ENCODE peak calls at places on chromosomes 13 and 19, in five cellular contexts. G is mucosa of descending colon, F is HL-60, B is IMR-90, K is cardiac fibroblast. H is an unnamed sample.

GRCh38 chr19:48724796-48725753 is 5.5 kb upstream of the MAMSTR start:
- DNase-seq in B (peak; percentile 93), F (peak; percentile 57), G (no peak), K (peak; percentile 99), H (no peak)

GRCh38 chr13:107295391-107296157 is 727.6 kb upstream of the ARGLU1 start:
- DNase-seq in K (no peak), G (no peak), F (no peak), B (no peak), H (no peak)

GRCh38 chr19:19098084-19098702 is 34.4 kb downstream of the SLC25A42 start:
- DNase-seq in G (no peak), B (no peak), K (no peak), F (no peak), H (no peak)

GRCh38 chr13:62356977-62357376 is 941.3 kb upstream of the PCDH20 start:
- DNase-seq in B (peak; percentile 34), F (no peak), G (no peak), K (no peak), H (no peak)

GRCh38 chr19:36605839-36606478 is 846 bp downstream of the ZNF382 start:
- DNase-seq in K (peak; percentile 41), G (no peak), B (no peak), F (peak; percentile 22), H (no peak)

GRCh38 chr13:71213252-71213821 is 653.7 kb downstream of the DACH1 start:
- DNase-seq in F (no peak), B (no peak), G (no peak), K (no peak), H (no peak)

GRCh38 chr13:52127783-52128702 is 830 bp downstream of the NEK5 start:
- DNase-seq in G (peak; percentile 55), F (peak; percentile 26), K (peak; percentile 75), B (peak; percentile 53), H (peak; percentile 62)

GRCh38 chr19:33412617-33413425 is 39.3 kb downstream of the CEBPG start:
- DNase-seq in B (no peak), F (no peak), K (no peak), G (peak; percentile 54), H (no peak)

GRCh38 chr13:26693749-26694463 is 66.7 kb downstream of the GPR12 start:
- DNase-seq in G (no peak), K (no peak), F (no peak), B (no peak), H (no peak)

GRCh38 chr19:5329141-5329540 is 11.5 kb downstream of the PTPRS start:
- DNase-seq in F (no peak), B (no peak), G (no peak), K (no peak), H (no peak)

GRCh38 chr19:44671400-44671799 is at the start of gene CEACAM19:
- DNase-seq in K (peak; percentile 44), B (no peak), G (no peak), F (no peak), H (no peak)

GRCh38 chr19:29576043-29576442 is 30.0 kb upstream of the POP4 start:
- DNase-seq in G (no peak), K (peak; percentile 22), F (no peak), B (peak; percentile 10), H (no peak)
- TF ChIP-seq CTCF in G (no peak), K (no peak), F (no peak), B (no peak), H (no peak)

GRCh38 chr13:59477011-59477410 is 686.7 kb downstream of the DIAPH3 start:
- DNase-seq in B (no peak), G (no peak), F (no peak), K (peak; percentile 28), H (no peak)
- TF ChIP-seq CTCF in B (peak; percentile 26), G (no peak), F (peak; percentile 19), K (peak; percentile 60), H (no peak)

GRCh38 chr13:74765955-74766354 is 631.8 kb upstream of the KLF12 start:
- DNase-seq in F (no peak), K (no peak), G (no peak), B (no peak), H (no peak)
- TF ChIP-seq CTCF in F (no peak), K (no peak), G (no peak), B (no peak), H (no peak)

DNA sequence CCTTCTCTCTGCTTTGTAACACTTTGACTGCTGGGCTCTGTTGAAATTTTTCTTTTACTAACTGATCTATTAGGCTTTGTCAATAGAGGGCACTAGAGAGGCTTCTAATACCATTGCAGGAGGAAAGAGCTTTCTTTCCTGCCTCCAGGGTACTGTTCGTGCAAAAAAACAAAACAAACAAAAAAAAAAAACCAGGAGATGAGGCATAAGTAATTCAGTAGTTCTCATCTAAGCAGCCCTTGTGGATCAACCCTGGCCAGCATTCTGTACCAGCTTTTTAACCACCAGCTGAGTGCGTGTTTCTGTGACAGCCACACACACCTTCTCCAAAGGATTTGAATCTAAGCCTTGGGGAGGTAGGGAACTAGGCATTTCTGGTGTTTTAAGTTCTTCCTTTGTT is 1707.6 kb upstream of the SLC10A2 start:
- DNase-seq in G (no peak), F (peak; percentile 12), K (peak; percentile 61), B (peak; percentile 54), H (no peak)
- TF ChIP-seq CTCF in G (no peak), F (peak; percentile 27), K (peak; percentile 62), B (peak; percentile 63), H (peak; percentile 64)

GRCh38 chr19:42360787-42361544 is 29.1 kb downstream of the CNFN start:
- DNase-seq in G (no peak), B (no peak), F (no peak), K (no peak), H (peak; percentile 29)
- TF ChIP-seq CTCF in G (no peak), B (no peak), F (no peak), K (no peak), H (no peak)

GRCh38 chr19:3210347-3211017 is 14.0 kb upstream of the CELF5 start:
- DNase-seq in B (no peak), K (peak; percentile 47), F (no peak), G (no peak), H (peak; percentile 73)
- TF ChIP-seq CTCF in B (peak; percentile 56), K (peak; percentile 82), F (peak; percentile 73), G (peak; percentile 54), H (peak; percentile 59)

DNA sequence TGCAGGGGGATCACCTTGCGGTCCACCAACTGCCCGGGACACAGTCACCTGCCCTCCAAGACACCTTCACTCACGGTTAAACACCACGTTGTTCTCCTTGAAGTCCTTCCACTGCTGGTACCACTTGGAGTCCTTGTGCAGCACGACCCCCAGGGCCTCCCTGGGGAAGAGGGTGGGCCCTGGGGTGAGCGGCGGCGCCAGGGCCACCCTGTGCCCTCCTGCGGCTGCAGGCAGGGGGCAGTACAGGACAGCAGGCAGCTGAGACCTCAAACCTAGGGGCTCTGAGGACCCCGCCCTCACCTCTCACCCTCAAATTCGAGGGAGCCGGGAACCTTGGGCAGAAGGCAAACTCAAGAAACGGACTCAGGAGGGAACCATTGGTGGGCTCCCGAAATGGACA is 7.5 kb upstream of the CTXN1 start:
- DNase-seq in F (no peak), G (no peak), K (no peak), B (no peak), H (no peak)
- TF ChIP-seq CTCF in F (no peak), G (no peak), K (peak; percentile 36), B (peak; percentile 14), H (peak; percentile 34)

GRCh38 chr13:93227280-93227905 is 786 bp downstream of the GPC6 start:
- DNase-seq in G (no peak), F (no peak), K (peak; percentile 54), B (peak; percentile 52), H (peak; percentile 58)

GRCh38 chr13:93226065-93226622 is 463 bp upstream of the GPC6 start:
- DNase-seq in F (no peak), G (no peak), B (no peak), K (no peak), H (no peak)

GRCh38 chr13:93226623-93227279 is at the start of gene GPC6:
- DNase-seq in K (peak; percentile 87), G (no peak), F (no peak), B (peak; percentile 95), H (peak; percentile 70)

GRCh38 chr13:93230466-93230865 is 3.9 kb downstream of the GPC6 start:
- DNase-seq in K (peak; percentile 76), G (no peak), B (peak; percentile 89), F (no peak), H (no peak)

DNA sequence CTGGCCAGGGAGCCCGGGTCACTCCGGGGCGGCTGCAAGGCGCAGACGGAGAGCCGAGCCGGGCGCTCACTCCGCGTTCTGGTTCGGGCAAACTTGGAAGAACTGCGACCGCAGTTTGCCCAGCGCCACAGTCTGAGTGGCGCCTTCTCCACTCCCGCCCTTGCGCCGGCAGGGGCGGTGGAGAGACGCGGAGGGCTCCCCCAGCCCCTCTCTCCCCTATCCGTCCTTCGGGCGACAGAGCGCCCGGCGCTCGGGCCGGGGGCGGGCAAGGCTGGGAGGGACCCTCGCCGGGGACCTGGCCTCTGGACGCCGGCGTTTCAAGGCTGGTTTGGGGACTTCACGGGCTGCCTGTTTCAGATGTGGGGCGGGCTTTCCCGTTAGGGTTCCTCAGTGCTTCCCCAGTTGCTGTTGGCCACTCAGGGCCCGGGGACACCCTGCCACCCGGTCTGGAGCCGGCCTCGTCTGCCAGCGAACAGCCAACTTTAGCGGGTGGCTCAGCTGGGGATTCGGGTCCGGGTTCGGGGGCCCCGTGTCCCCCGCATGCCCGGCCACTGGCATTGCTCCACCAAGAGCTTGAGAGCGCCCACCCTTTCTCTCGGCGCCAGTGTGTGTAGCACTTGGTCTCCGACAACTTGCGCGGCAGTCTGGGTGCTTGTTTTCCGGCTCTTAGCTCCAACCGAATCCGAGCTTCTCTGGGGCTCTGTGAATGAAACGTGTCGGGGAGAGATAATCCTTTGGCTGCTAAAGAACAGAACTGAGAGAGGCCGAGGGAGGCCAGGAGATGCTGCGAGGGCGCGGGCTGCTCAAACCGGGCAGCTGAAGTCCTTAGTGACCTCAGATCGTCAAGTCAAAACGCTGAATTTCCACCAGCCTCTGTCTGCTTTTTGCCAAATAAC is 1.5 kb downstream of the GPC6 start:
- DNase-seq in G (no peak), F (no peak), K (peak; percentile 77), B (peak; percentile 87), H (peak; percentile 80)
- TF ChIP-seq CTCF in G (no peak), F (no peak), K (peak; percentile 42), B (peak; percentile 63), H (peak; percentile 67)

GRCh38 chr13:97512732-97513131 is 78.8 kb downstream of the RAP2A start:
- DNase-seq in F (no peak), G (no peak), B (no peak), K (no peak), H (no peak)
- TF ChIP-seq CTCF in F (no peak), G (no peak), B (peak; percentile 8), K (no peak), H (no peak)